ENCODE peak calls at places on chromosomes 2 and 18, in nine cellular contexts. One of them, this sample, is unnamed.

GRCh38 chr18:62460851-62461300 is 61.9 kb upstream of the ZCCHC2 start:
- DNase-seq in NCI-H1436: no peak
- DNase-seq in neuronal stem cell: no peak
- DNase-seq in NCI-H1417: no peak
- DNase-seq in G401: no peak
- DNase-seq in T follicular helper cell: no peak
- DNase-seq in T-helper 9 cell: no peak
- DNase-seq in tibial artery: peak
- DNase-seq in AG08396: no peak
- DNase-seq in this sample: no peak

GRCh38 chr18:48136051-48136543 is 205.6 kb upstream of the SMAD2 start:
- DNase-seq in neuronal stem cell: no peak
- DNase-seq in NCI-H1417: peak
- DNase-seq in NCI-H1436: no peak
- DNase-seq in tibial artery: no peak
- DNase-seq in G401: no peak
- DNase-seq in T-helper 9 cell: no peak
- DNase-seq in T follicular helper cell: no peak
- DNase-seq in AG08396: no peak
- DNase-seq in this sample: no peak

GRCh38 chr2:223262946-223263345 is 211.0 kb downstream of the KCNE4 start:
- DNase-seq in neuronal stem cell: no peak
- DNase-seq in NCI-H1436: no peak
- DNase-seq in G401: no peak
- DNase-seq in T follicular helper cell: no peak
- DNase-seq in T-helper 9 cell: no peak
- DNase-seq in AG08396: no peak
- DNase-seq in tibial artery: no peak
- DNase-seq in NCI-H1417: no peak
- DNase-seq in this sample: no peak

GRCh38 chr2:102366406-102367112 is 11.0 kb downstream of the IL18R1 start:
- DNase-seq in tibial artery: no peak
- DNase-seq in neuronal stem cell: no peak
- DNase-seq in G401: no peak
- DNase-seq in NCI-H1436: no peak
- DNase-seq in T follicular helper cell: no peak
- DNase-seq in T-helper 9 cell: no peak
- DNase-seq in NCI-H1417: no peak
- DNase-seq in AG08396: no peak
- DNase-seq in this sample: no peak

GRCh38 chr2:223801702-223802101 is 35.7 kb downstream of the AP1S3 start:
- DNase-seq in T-helper 9 cell: no peak
- DNase-seq in T follicular helper cell: no peak
- DNase-seq in tibial artery: no peak
- DNase-seq in neuronal stem cell: no peak
- DNase-seq in G401: no peak
- DNase-seq in AG08396: no peak
- DNase-seq in NCI-H1436: no peak
- DNase-seq in NCI-H1417: no peak
- DNase-seq in this sample: no peak

GRCh38 chr2:217393585-217394032 is 533.7 kb upstream of the TNP1 start:
- DNase-seq in G401: peak
- DNase-seq in T follicular helper cell: no peak
- DNase-seq in NCI-H1417: no peak
- DNase-seq in tibial artery: peak
- DNase-seq in neuronal stem cell: no peak
- DNase-seq in AG08396: peak
- DNase-seq in NCI-H1436: no peak
- DNase-seq in T-helper 9 cell: no peak
- DNase-seq in this sample: no peak

GRCh38 chr2:41774011-41774605 is 273.7 kb upstream of the PKDCC start:
- DNase-seq in NCI-H1436: no peak
- DNase-seq in neuronal stem cell: no peak
- DNase-seq in NCI-H1417: no peak
- DNase-seq in G401: no peak
- DNase-seq in AG08396: no peak
- DNase-seq in T follicular helper cell: no peak
- DNase-seq in T-helper 9 cell: no peak
- DNase-seq in tibial artery: no peak
- DNase-seq in this sample: no peak

GRCh38 chr18:49813071-49813320 is 337 bp downstream of the ACAA2 start:
- DNase-seq in T follicular helper cell: no peak
- DNase-seq in G401: peak
- DNase-seq in neuronal stem cell: no peak
- DNase-seq in AG08396: peak
- DNase-seq in tibial artery: peak
- DNase-seq in T-helper 9 cell: no peak
- DNase-seq in NCI-H1436: no peak
- DNase-seq in NCI-H1417: peak
- DNase-seq in this sample: peak

GRCh38 chr2:181970160-181970794 is 15.4 kb upstream of the PPP1R1C start:
- DNase-seq in tibial artery: no peak
- DNase-seq in T-helper 9 cell: no peak
- DNase-seq in NCI-H1436: no peak
- DNase-seq in T follicular helper cell: no peak
- DNase-seq in AG08396: no peak
- DNase-seq in neuronal stem cell: no peak
- DNase-seq in G401: no peak
- DNase-seq in NCI-H1417: no peak
- DNase-seq in this sample: no peak

This sample was measured in NK-92 treated with Interleukin-12 subunit alpha and Interleukin-12 subunit beta, amount 100 ng/mL, for 24 hours.